ENCODE peak calls at places on chromosome 18, in five cellular contexts. U is CD8-positive, alpha-beta memory T cell; V is A549; L is GM23248; Y is CD4-positive, CD25-positive, alpha-beta regulatory T cell. Q is an unnamed sample.

GRCh38 chr18:30971338-30971956 is 71.1 kb downstream of the DSC3 start:
- DNase-seq in U (no peak), Y (no peak), V (peak; percentile 16), L (peak; percentile 51), Q (no peak)

GRCh38 chr18:2191180-2191790 is 380.0 kb downstream of the METTL4 start:
- DNase-seq in U (no peak), L (no peak), Y (no peak), V (no peak), Q (no peak)

GRCh38 chr18:70422061-70422965 is 133.5 kb downstream of the SOCS6 start:
- DNase-seq in V (peak; percentile 96), U (no peak), Y (no peak), L (peak; percentile 93), Q (no peak)

GRCh38 chr18:47262397-47263196 is 11.1 kb upstream of the SKOR2 start:
- DNase-seq in V (no peak), L (no peak), Y (no peak), U (no peak), Q (no peak)

GRCh38 chr18:13374468-13375301 is 156.1 kb downstream of the LDLRAD4 start:
- DNase-seq in L (no peak), U (no peak), V (no peak), Y (no peak), Q (no peak)

GRCh38 chr18:7923105-7923504 is 356.0 kb downstream of the PTPRM start:
- DNase-seq in U (no peak), Y (no peak), V (no peak), L (no peak), Q (no peak)

GRCh38 chr18:31819106-31819924 is 58.6 kb upstream of the SLC25A52 start:
- DNase-seq in V (peak; percentile 44), U (no peak), Y (peak; percentile 18), L (peak; percentile 69), Q (no peak)

GRCh38 chr18:62324917-62325805 is at the start of gene TNFRSF11A:
- DNase-seq in L (peak; percentile 44), U (peak; percentile 51), V (peak; percentile 57), Y (peak; percentile 54), Q (peak; percentile 52)

GRCh38 chr18:62937065-62937464 is 221.7 kb downstream of the PHLPP1 start:
- DNase-seq in V (peak; percentile 20), Y (no peak), U (no peak), L (peak; percentile 65), Q (no peak)

GRCh38 chr18:54679318-54680149 is 88.5 kb downstream of the DYNAP start:
- DNase-seq in L (peak; percentile 82), U (no peak), V (peak; percentile 78), Y (no peak), Q (no peak)

GRCh38 chr18:69757733-69758132 is 189.9 kb downstream of the CD226 start:
- DNase-seq in U (no peak), V (peak; percentile 15), L (peak; percentile 27), Y (no peak), Q (no peak)

GRCh38 chr18:13070460-13070859 is 79.3 kb downstream of the CEP192 start:
- DNase-seq in L (peak; percentile 32), Y (no peak), V (no peak), U (no peak), Q (no peak)

GRCh38 chr18:26185267-26185666 is 41.0 kb upstream of the TAF4B start:
- DNase-seq in U (no peak), V (peak; percentile 55), Y (no peak), L (peak; percentile 7), Q (no peak)

GRCh38 chr18:43465483-43465882 is 188.2 kb upstream of the SYT4 start:
- DNase-seq in Y (no peak), L (no peak), V (no peak), U (no peak), Q (no peak)
- H3K9me3 ChIP-seq in Y (peaks cover 22% of the 10 kb centered on the region), L (no peaks in the 10 kb centered on the region), V (no peaks in the 10 kb centered on the region), U (no peaks in the 10 kb centered on the region), Q (no peaks in the 10 kb centered on the region)

GRCh38 chr18:79903787-79904356 is 47.6 kb downstream of the SLC66A2 start:
- DNase-seq in V (no peak), Y (no peak), L (no peak), U (no peak), Q (no peak)

GRCh38 chr18:79905389-79905911 is 46.0 kb downstream of the SLC66A2 start:
- DNase-seq in Y (no peak), U (no peak), V (no peak), L (peak; percentile 13), Q (no peak)

GRCh38 chr18:79903071-79903635 is 48.3 kb downstream of the SLC66A2 start:
- DNase-seq in U (no peak), L (no peak), V (no peak), Y (no peak), Q (no peak)

GRCh38 chr18:79905993-79906392 is 45.5 kb downstream of the SLC66A2 start:
- DNase-seq in Y (no peak), L (no peak), U (no peak), V (no peak), Q (no peak)

GRCh38 chr18:79904357-79905147 is 46.9 kb downstream of the SLC66A2 start:
- DNase-seq in L (no peak), U (no peak), V (no peak), Y (no peak), Q (no peak)
- H3K9me3 ChIP-seq in L (no peaks in the 10 kb centered on the region), U (no peaks in the 10 kb centered on the region), V (no peaks in the 10 kb centered on the region), Y (no peaks in the 10 kb centered on the region), Q (no peaks in the 10 kb centered on the region)

DNA sequence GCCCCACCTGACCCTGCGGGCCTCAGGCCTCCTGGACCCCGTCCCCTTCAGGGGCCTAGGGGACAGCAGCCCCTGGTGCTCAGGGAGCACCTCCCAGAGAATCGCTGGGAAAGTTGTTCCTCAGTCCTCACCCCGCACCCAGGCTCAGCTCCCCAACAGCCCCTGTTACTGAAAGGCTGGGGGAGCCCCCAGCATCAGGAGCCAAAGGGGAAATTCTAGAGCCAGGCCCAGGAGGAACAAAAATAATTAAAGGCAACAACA is 76.0 kb downstream of the MEX3C start:
- DNase-seq in Y (no peak), V (no peak), L (no peak), U (no peak), Q (no peak)
- H3K9me3 ChIP-seq in Y (no peaks in the 10 kb centered on the region), V (no peaks in the 10 kb centered on the region), L (no peaks in the 10 kb centered on the region), U (no peaks in the 10 kb centered on the region), Q (no peaks in the 10 kb centered on the region)

GRCh38 chr18:59271606-59272220 is 1.5 kb downstream of the RAX start:
- DNase-seq in L (no peak), Y (no peak), U (no peak), V (no peak), Q (no peak)

GRCh38 chr18:59272221-59272888 is 899 bp downstream of the RAX start:
- DNase-seq in V (no peak), U (no peak), L (peak; percentile 52), Y (no peak), Q (no peak)

GRCh38 chr18:59273936-59274928 is 978 bp upstream of the RAX start:
- DNase-seq in Y (no peak), U (no peak), V (no peak), L (no peak), Q (no peak)

GRCh38 chr18:59275406-59275949 is 2.2 kb upstream of the RAX start:
- DNase-seq in U (no peak), L (no peak), Y (no peak), V (no peak), Q (no peak)

DNA sequence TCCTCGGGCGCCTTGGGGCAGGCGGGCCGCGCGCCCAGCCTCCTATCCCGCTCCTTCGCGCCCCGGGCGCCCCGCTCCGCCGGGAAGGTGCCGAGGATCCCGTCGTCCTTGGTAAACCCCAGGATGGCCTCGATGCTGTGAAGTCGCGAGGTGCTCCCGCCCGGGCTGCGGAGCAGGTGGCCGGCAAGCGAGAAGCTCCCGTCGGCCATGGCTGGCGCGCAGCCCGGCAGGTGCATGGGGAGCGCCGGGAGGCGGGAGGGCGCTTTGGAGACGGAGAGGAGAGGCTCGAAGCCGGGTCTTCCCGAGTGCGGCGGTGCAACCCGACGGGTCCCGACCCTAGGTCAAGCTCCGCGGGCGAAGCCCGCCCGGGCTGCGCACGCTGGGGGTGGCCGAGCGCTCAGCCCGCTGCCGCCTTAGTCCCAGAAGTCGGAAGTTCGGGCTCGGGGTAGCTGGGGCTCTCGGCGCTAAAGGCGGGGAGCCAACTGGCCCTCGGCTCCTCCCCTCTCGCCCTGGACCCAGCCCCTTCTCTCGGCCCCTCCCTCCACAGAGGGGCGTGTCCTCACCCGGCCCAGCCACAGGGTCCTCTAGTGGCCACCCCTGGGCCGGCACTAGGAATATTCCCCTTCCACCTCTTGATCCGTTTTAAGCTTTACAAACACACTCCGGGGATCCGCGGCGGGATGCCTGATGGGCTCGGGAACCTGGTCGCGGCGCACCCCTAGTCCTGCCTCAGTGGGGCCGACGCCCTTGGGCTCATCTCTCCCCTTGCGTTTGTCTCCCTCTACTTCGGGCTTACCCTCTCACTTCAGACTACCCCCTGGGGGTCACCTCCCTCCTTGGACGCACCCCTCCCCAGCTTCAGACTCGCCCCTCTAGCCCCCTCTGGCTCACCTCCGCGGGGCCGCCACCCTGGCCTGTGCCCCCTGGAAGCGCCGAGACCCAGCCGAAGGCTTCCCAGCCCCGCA is at the start of gene RAX:
- DNase-seq in Y (no peak), U (no peak), L (peak; percentile 35), V (peak; percentile 42), Q (no peak)
- H3K9me3 ChIP-seq in Y (no peaks in the 10 kb centered on the region), U (no peaks in the 10 kb centered on the region), L (no peaks in the 10 kb centered on the region), V (no peaks in the 10 kb centered on the region), Q (no peaks in the 10 kb centered on the region)

GRCh38 chr18:5732318-5732717 is 163.0 kb downstream of the TMEM200C start:
- DNase-seq in L (no peak), U (no peak), Y (no peak), V (no peak), Q (no peak)
- H3K9me3 ChIP-seq in L (no peaks in the 10 kb centered on the region), U (no peaks in the 10 kb centered on the region), Y (no peaks in the 10 kb centered on the region), V (no peaks in the 10 kb centered on the region), Q (no peaks in the 10 kb centered on the region)

GRCh38 chr18:78973357-78974083 is 6.1 kb upstream of the SALL3 start:
- DNase-seq in U (no peak), L (no peak), V (no peak), Y (no peak), Q (no peak)

GRCh38 chr18:78975282-78975681 is 4.3 kb upstream of the SALL3 start:
- DNase-seq in V (no peak), U (no peak), Y (no peak), L (no peak), Q (no peak)

GRCh38 chr18:78975699-78976098 is 3.9 kb upstream of the SALL3 start:
- DNase-seq in V (no peak), L (no peak), U (no peak), Y (no peak), Q (no peak)

GRCh38 chr18:78972930-78973331 is 6.7 kb upstream of the SALL3 start:
- DNase-seq in V (no peak), Y (no peak), L (no peak), U (no peak), Q (no peak)

GRCh38 chr18:78974115-78974740 is 5.4 kb upstream of the SALL3 start:
- DNase-seq in L (no peak), V (no peak), Y (no peak), U (no peak), Q (no peak)
- H3K9me3 ChIP-seq in L (no peaks in the 10 kb centered on the region), V (no peaks in the 10 kb centered on the region), Y (no peaks in the 10 kb centered on the region), U (no peaks in the 10 kb centered on the region), Q (no peaks in the 10 kb centered on the region)

Q was measured in T-helper 17 cell.